ENCODE peak calls at places on chromosomes 2 and 18, in six cellular contexts. O is GM20000; F is NCI-H2171 treated with DMSO at 0.1 percent for 48 hours; H is glomerular endothelial cell; V is stimulated activated CD4-positive, alpha-beta T cell treated with anti-CD3 and anti-CD28 coated beads, Interleukin-2, amount 100 ng/mL, for 24 hours; P is KG1. A is an unnamed sample.

GRCh38 chr2:99670768-99671734 is 181.2 kb upstream of the REV1 start:
- DNase-seq in O (no peak), F (no peak), H (no peak), V (no peak), P (no peak), A (no peak)

GRCh38 chr2:241410739-241411176 is 54.7 kb downstream of the FARP2 start:
- DNase-seq in O (no peak), F (no peak), H (no peak), V (no peak), P (no peak), A (no peak)

GRCh38 chr2:10469301-10469700 is 21.2 kb upstream of the ODC1 start:
- DNase-seq in O (no peak), F (no peak), H (no peak), V (no peak), P (no peak), A (no peak)

GRCh38 chr2:240967681-240968621 is 30.5 kb upstream of the SNED1 start:
- DNase-seq in O (no peak), F (no peak), H (no peak), V (no peak), P (no peak), A (no peak)

GRCh38 chr18:47283476-47283875 is 32.0 kb upstream of the SKOR2 start:
- DNase-seq in O (no peak), F (peak; percentile 10), H (no peak), V (no peak), P (no peak), A (no peak)

GRCh38 chr2:15365411-15365810 is 195.7 kb downstream of the NBAS start:
- DNase-seq in O (no peak), F (no peak), H (no peak), V (no peak), P (no peak), A (no peak)

GRCh38 chr2:8676915-8677645 is 4.8 kb upstream of the ID2 start:
- DNase-seq in O (no peak), F (no peak), H (no peak), V (no peak), P (no peak), A (no peak)

GRCh38 chr2:241445426-241445825 is 63.0 kb downstream of the STK25 start:
- DNase-seq in O (no peak), F (no peak), H (no peak), V (no peak), P (no peak), A (no peak)

GRCh38 chr2:143521404-143521803 is 392.2 kb downstream of the ARHGAP15 start:
- DNase-seq in O (no peak), F (no peak), H (no peak), V (no peak), P (no peak), A (no peak)

GRCh38 chr18:58091099-58091611 is 47.1 kb downstream of the NEDD4L start:
- DNase-seq in O (peak; percentile 20), F (no peak), H (no peak), V (no peak), P (no peak), A (no peak)

GRCh38 chr2:36569267-36569860 is 28.6 kb downstream of the FEZ2 start:
- DNase-seq in O (no peak), F (no peak), H (no peak), V (no peak), P (no peak), A (no peak)

GRCh38 chr2:109210431-109211200 is 81.6 kb downstream of the SH3RF3 start:
- DNase-seq in O (no peak), F (no peak), H (no peak), V (no peak), P (no peak), A (no peak)

GRCh38 chr2:12558519-12558918 is 158.2 kb upstream of the TRIB2 start:
- DNase-seq in O (no peak), F (no peak), H (no peak), V (no peak), P (no peak), A (no peak)

GRCh38 chr2:9422321-9423099 is 818 bp downstream of the ITGB1BP1 start:
- DNase-seq in O (peak; percentile 60), F (peak; percentile 68), H (no peak), V (peak; percentile 56), P (peak; percentile 55), A (peak; percentile 46)

GRCh38 chr18:45730832-45731545 is 7.0 kb downstream of the SLC14A1 start:
- DNase-seq in O (no peak), F (no peak), H (no peak), V (no peak), P (no peak), A (no peak)